ENCODE peak calls at places on chromosomes 7 and 10, in eight cellular contexts. L is A549, C is GM12878, E is HepG2, N is endothelial cell of umbilical vein, V is K562, O is H1, J is HCT116. U is an unnamed sample.
A peak's percentile ranks its signal among the peaks of the same experiment; 100 is the strongest.

GRCh38 chr10:122565766-122566206 is 5.2 kb downstream of the DMBT1 start:
- DNase-seq in L (peak; percentile 61), C (peak; percentile 1), E (peak; percentile 56), N (peak; percentile 89), V (peak; percentile 16), O (peak; percentile 89), J (peak; percentile 85), U (peak; percentile 83)

GRCh38 chr7:64180989-64181388 is 26.0 kb upstream of the ZNF735 start:
- DNase-seq in L (no peak), C (no peak), E (no peak), N (no peak), V (no peak), O (no peak), J (no peak), U (peak; percentile 54)

GRCh38 chr10:42875792-42876191 is 93.2 kb downstream of the BMS1 start:
- DNase-seq in L (no peak), C (no peak), E (no peak), N (no peak), V (no peak), O (no peak), J (no peak), U (no peak)

GRCh38 chr7:45000096-45001032 is at the start of gene CCM2:
- DNase-seq in L (peak; percentile 36), C (no peak), E (no peak), N (peak; percentile 49), V (no peak), O (no peak), J (no peak), U (peak; percentile 74)

GRCh38 chr10:58027431-58027830 is 240.3 kb downstream of the IPMK start:
- DNase-seq in L (no peak), C (no peak), E (no peak), N (no peak), V (no peak), O (no peak), J (no peak), U (no peak)

GRCh38 chr10:101779544-101780186 is 3.6 kb downstream of the NPM3 start:
- DNase-seq in L (peak; percentile 78), C (peak; percentile 25), E (no peak), N (peak; percentile 53), V (no peak), O (peak; percentile 98), J (peak; percentile 36), U (peak; percentile 23)

GRCh38 chr10:74071151-74071550 is 73.2 kb downstream of the VCL start:
- DNase-seq in L (no peak), C (no peak), E (no peak), N (peak; percentile 94), V (no peak), O (no peak), J (no peak), U (no peak)

GRCh38 chr7:134992626-134993179 is 6.4 kb downstream of the AGBL3 start:
- DNase-seq in L (no peak), C (peak; percentile 96), E (no peak), N (peak; percentile 76), V (no peak), O (no peak), J (no peak), U (no peak)

GRCh38 chr10:101939273-101939635 is 95.7 kb upstream of the KCNIP2 start:
- DNase-seq in L (peak; percentile 9), C (no peak), E (no peak), N (peak; percentile 90), V (no peak), O (no peak), J (peak; percentile 87), U (peak; percentile 14)

GRCh38 chr10:64306888-64307287 is 785.7 kb downstream of the REEP3 start:
- DNase-seq in L (no peak), C (no peak), E (no peak), N (no peak), V (no peak), O (no peak), J (no peak), U (no peak)

GRCh38 chr7:84055904-84056615 is 138.5 kb downstream of the SEMA3A start:
- DNase-seq in L (no peak), C (no peak), E (no peak), N (no peak), V (no peak), O (no peak), J (no peak), U (no peak)

GRCh38 chr10:101363850-101364400 is 10.0 kb downstream of the BTRC start:
- DNase-seq in L (no peak), C (no peak), E (no peak), N (no peak), V (no peak), O (no peak), J (no peak), U (no peak)

GRCh38 chr10:86295791-86296190 is 70.8 kb downstream of the GRID1 start:
- DNase-seq in L (no peak), C (no peak), E (no peak), N (no peak), V (no peak), O (peak; percentile 28), J (no peak), U (no peak)

GRCh38 chr7:30688718-30689221 is 6.5 kb upstream of the CRHR2 start:
- DNase-seq in L (no peak), C (no peak), E (no peak), N (no peak), V (no peak), O (no peak), J (no peak), U (no peak)

GRCh38 chr10:44206127-44206818 is 178.6 kb downstream of the CXCL12 start:
- DNase-seq in L (no peak), C (no peak), E (no peak), N (no peak), V (no peak), O (no peak), J (no peak), U (no peak)

GRCh38 chr7:3495530-3495929 is 194.5 kb downstream of the SDK1 start:
- DNase-seq in L (no peak), C (no peak), E (no peak), N (no peak), V (no peak), O (no peak), J (no peak), U (no peak)

GRCh38 chr7:78585958-78586357 is 787.4 kb downstream of the PHTF2 start:
- DNase-seq in L (no peak), C (no peak), E (no peak), N (no peak), V (no peak), O (no peak), J (no peak), U (peak; percentile 32)

GRCh38 chr7:35003679-35004278 is 33.5 kb downstream of the DPY19L1 start:
- DNase-seq in L (peak; percentile 83), C (no peak), E (peak; percentile 15), N (peak; percentile 73), V (peak; percentile 18), O (no peak), J (peak; percentile 99), U (peak; percentile 89)

GRCh38 chr10:120423350-120424197 is 33.5 kb upstream of the PLPP4 start:
- DNase-seq in L (peak; percentile 54), C (no peak), E (peak; percentile 29), N (peak; percentile 86), V (peak; percentile 57), O (peak; percentile 79), J (peak; percentile 42), U (peak; percentile 51)

GRCh38 chr7:29471444-29472138 is 92.0 kb upstream of the PRR15 start:
- DNase-seq in L (no peak), C (no peak), E (peak; percentile 69), N (no peak), V (no peak), O (no peak), J (no peak), U (no peak)

GRCh38 chr7:130649004-130649790 is 19.4 kb downstream of the COPG2 start:
- DNase-seq in L (no peak), C (peak; percentile 63), E (no peak), N (no peak), V (no peak), O (no peak), J (peak; percentile 68), U (no peak)

GRCh38 chr7:55971045-55971444 is 6.7 kb downstream of the NIPSNAP2 start:
- DNase-seq in L (no peak), C (no peak), E (no peak), N (no peak), V (no peak), O (no peak), J (no peak), U (no peak)

GRCh38 chr7:39560398-39560797 is 5.8 kb upstream of the YAE1 start:
- DNase-seq in L (no peak), C (no peak), E (no peak), N (peak; percentile 9), V (no peak), O (no peak), J (no peak), U (no peak)

GRCh38 chr7:149285581-149285975 is 23.6 kb downstream of the ZNF783 start:
- DNase-seq in L (peak; percentile 36), C (no peak), E (no peak), N (peak; percentile 34), V (no peak), O (no peak), J (no peak), U (no peak)

GRCh38 chr7:28409716-28410627 is 2.3 kb upstream of the CREB5 start:
- DNase-seq in L (peak; percentile 17), C (no peak), E (no peak), N (peak; percentile 29), V (no peak), O (peak; percentile 69), J (no peak), U (no peak)
- TF ChIP-seq POLR2A in L (no peak), C (no peak), E (no peak), N (no peak), V (no peak), O (no peak), J (no peak), U (no peak)

GRCh38 chr7:14045651-14046050 is 56.2 kb upstream of the ETV1 start:
- DNase-seq in L (no peak), C (no peak), E (no peak), N (no peak), V (no peak), O (no peak), J (no peak), U (no peak)
- TF ChIP-seq MAX in L (no peak), C (no peak), E (no peak), N (no peak), V (no peak), O (no peak), J (no peak), U (no peak)

DNA sequence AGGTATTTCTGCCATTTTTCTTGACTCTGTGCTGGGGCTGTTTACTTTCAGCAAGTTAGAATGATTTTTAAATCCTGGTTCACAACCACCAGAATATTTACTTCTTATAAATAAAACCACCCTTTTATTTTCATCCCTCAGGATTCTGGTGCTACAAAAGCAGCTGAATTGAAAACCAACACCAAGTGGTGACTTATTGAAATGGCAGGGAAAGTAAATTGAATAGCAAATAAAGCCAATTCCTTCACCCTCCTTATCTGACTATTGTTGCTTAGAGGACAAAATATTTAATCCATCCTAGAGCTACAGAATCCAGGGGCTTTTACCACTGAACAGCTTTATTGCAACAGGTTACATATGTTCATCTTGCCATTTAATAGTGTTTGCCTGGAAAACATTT is 828.6 kb upstream of the GHITM start:
- DNase-seq in L (no peak), C (no peak), E (no peak), N (no peak), V (no peak), O (no peak), J (no peak), U (no peak)
- TF ChIP-seq CTCF in L (no peak), C (no peak), E (no peak), N (no peak), V (no peak), O (no peak), J (no peak), U (no peak)

GRCh38 chr10:132685121-132685891 is 100.6 kb downstream of the NKX6-2 start:
- DNase-seq in L (no peak), C (no peak), E (peak; percentile 90), N (no peak), V (peak; percentile 65), O (no peak), J (no peak), U (peak; percentile 61)
- TF ChIP-seq POLR2A in L (no peak), C (no peak), E (no peak), N (no peak), V (no peak), O (no peak), J (no peak), U (no peak)

U was measured in NB4.